ENCODE peak calls at places on chromosomes 5 and 9, in ten cellular contexts. N is H54, S is GM12891, R is uterus, M is heart left ventricle, D is IMR-90, V is adrenal gland, L is A549, G is spleen, P is stomach. O is an unnamed sample.

GRCh38 chr9:35112257-35113020 is 3.2 kb downstream of the ATOSB start:
- DNase-seq in G (no peak), L (no peak), D (peak), P (no peak), V (no peak), S (no peak), R (no peak), N (peak), M (no peak), O (peak)

GRCh38 chr5:74596930-74597329 is 43.6 kb downstream of the ENC1 start:
- DNase-seq in R (no peak), N (no peak), L (no peak), G (no peak), D (no peak), V (no peak), M (no peak), P (no peak), S (no peak), O (no peak)

GRCh38 chr9:117145081-117145480 is 269.8 kb downstream of the ASTN2 start:
- DNase-seq in N (no peak), M (no peak), L (no peak), G (no peak), P (no peak), D (no peak), V (no peak), S (no peak), R (no peak), O (no peak)

GRCh38 chr9:100690438-100690837 is 112.6 kb downstream of the CAVIN4 start:
- DNase-seq in V (no peak), D (no peak), R (no peak), G (no peak), L (no peak), S (no peak), N (no peak), M (no peak), P (no peak), O (no peak)

GRCh38 chr5:40483316-40483715 is 196.4 kb upstream of the PTGER4 start:
- DNase-seq in L (no peak), V (no peak), N (no peak), G (no peak), M (no peak), P (no peak), R (no peak), S (no peak), D (no peak), O (no peak)

GRCh38 chr5:37735649-37736347 is 104.0 kb downstream of the GDNF start:
- DNase-seq in D (peak), L (no peak), S (no peak), R (no peak), G (no peak), P (no peak), M (no peak), V (no peak), N (no peak), O (no peak)

GRCh38 chr5:90022711-90023053 is 386.9 kb downstream of the CETN3 start:
- DNase-seq in G (no peak), S (no peak), P (no peak), R (no peak), N (no peak), V (no peak), D (no peak), M (no peak), L (no peak), O (no peak)

GRCh38 chr5:168691891-168692290 is 112.7 kb upstream of the PANK3 start:
- DNase-seq in S (no peak), V (no peak), M (no peak), G (peak), L (no peak), D (no peak), P (no peak), N (no peak), R (no peak), O (no peak)

GRCh38 chr5:116456036-116456435 is 118.6 kb downstream of the SEMA6A start:
- DNase-seq in S (no peak), N (no peak), M (no peak), D (no peak), V (no peak), R (no peak), L (no peak), G (no peak), P (no peak), O (no peak)

GRCh38 chr5:315488-316209 is 5.9 kb upstream of the AHRR start:
- DNase-seq in N (no peak), R (no peak), V (no peak), M (no peak), L (no peak), P (no peak), G (no peak), S (no peak), D (no peak), O (no peak)

GRCh38 chr9:16029056-16029615 is 476.3 kb downstream of the CCDC171 start:
- DNase-seq in M (no peak), D (peak), R (no peak), G (no peak), V (no peak), S (no peak), N (no peak), P (no peak), L (no peak), O (no peak)

GRCh38 chr5:175015028-175015427 is 290.6 kb downstream of the MSX2 start:
- DNase-seq in L (peak), S (no peak), D (no peak), R (no peak), G (no peak), M (no peak), V (no peak), P (no peak), N (no peak), O (no peak)

GRCh38 chr5:124176692-124177091 is 569.7 kb downstream of the ZNF608 start:
- DNase-seq in S (no peak), N (no peak), V (no peak), P (no peak), M (no peak), R (no peak), D (no peak), L (no peak), G (no peak), O (no peak)

GRCh38 chr5:170612256-170612656 is 108.4 kb downstream of the KCNIP1 start:
- DNase-seq in G (peak), V (no peak), N (no peak), S (no peak), D (no peak), P (no peak), L (no peak), R (no peak), M (peak), O (no peak)

GRCh38 chr5:107794731-107795130 is 124.0 kb upstream of the EFNA5 start:
- DNase-seq in P (no peak), S (no peak), M (no peak), L (no peak), G (no peak), D (no peak), V (peak), R (no peak), N (no peak), O (no peak)

GRCh38 chr9:36306481-36307306 is 48.4 kb upstream of the GNE start:
- DNase-seq in G (no peak), R (no peak), N (no peak), D (peak), V (no peak), M (no peak), L (peak), P (no peak), S (no peak), O (no peak)

GRCh38 chr5:113264061-113264460 is 170.7 kb downstream of the TSSK1B start:
- DNase-seq in L (no peak), D (peak), S (no peak), R (no peak), P (no peak), M (no peak), G (no peak), N (no peak), V (no peak), O (no peak)

GRCh38 chr5:91706785-91707520 is 323.8 kb upstream of the ARRDC3 start:
- DNase-seq in V (no peak), M (no peak), D (no peak), P (no peak), G (no peak), S (no peak), R (no peak), N (no peak), L (no peak), O (no peak)

GRCh38 chr9:135602789-135603481 is 36.4 kb downstream of the GLT6D1 start:
- DNase-seq in G (peak), L (peak), R (no peak), V (peak), M (peak), D (peak), S (no peak), P (peak), N (peak), O (peak)

GRCh38 chr9:20043461-20043860 is 254.6 kb upstream of the SLC24A2 start:
- DNase-seq in G (no peak), D (no peak), R (no peak), S (no peak), M (no peak), V (no peak), P (no peak), L (no peak), N (no peak), O (no peak)

GRCh38 chr5:132714456-132715307 is 22.7 kb downstream of the KIF3A start:
- DNase-seq in D (peak), L (peak), N (no peak), V (no peak), G (no peak), P (no peak), S (no peak), R (no peak), M (no peak), O (no peak)

GRCh38 chr5:42057254-42057690 is 132.2 kb downstream of the FBXO4 start:
- DNase-seq in V (no peak), G (peak), S (peak), D (peak), L (peak), N (peak), R (no peak), P (peak), M (no peak), O (peak)

GRCh38 chr9:14692918-14693861 is at the start of gene ZDHHC21:
- DNase-seq in R (peak), L (peak), P (peak), G (peak), N (peak), S (peak), V (peak), D (peak), M (peak), O (peak)
- TF ChIP-seq POLR2A in R (peak), L (peak), P (no peak), G (no peak), N (peak), S (peak), V (no peak), D (no peak), M (peak), O (no peak)

GRCh38 chr5:1792842-1793266 is 6.8 kb downstream of the MRPL36 start:
- DNase-seq in P (peak), V (no peak), D (peak), S (peak), M (no peak), N (peak), L (no peak), R (no peak), G (peak), O (no peak)
- TF ChIP-seq POLR2A in P (no peak), V (no peak), D (no peak), S (peak), M (no peak), N (no peak), L (no peak), R (no peak), G (no peak), O (no peak)

DNA sequence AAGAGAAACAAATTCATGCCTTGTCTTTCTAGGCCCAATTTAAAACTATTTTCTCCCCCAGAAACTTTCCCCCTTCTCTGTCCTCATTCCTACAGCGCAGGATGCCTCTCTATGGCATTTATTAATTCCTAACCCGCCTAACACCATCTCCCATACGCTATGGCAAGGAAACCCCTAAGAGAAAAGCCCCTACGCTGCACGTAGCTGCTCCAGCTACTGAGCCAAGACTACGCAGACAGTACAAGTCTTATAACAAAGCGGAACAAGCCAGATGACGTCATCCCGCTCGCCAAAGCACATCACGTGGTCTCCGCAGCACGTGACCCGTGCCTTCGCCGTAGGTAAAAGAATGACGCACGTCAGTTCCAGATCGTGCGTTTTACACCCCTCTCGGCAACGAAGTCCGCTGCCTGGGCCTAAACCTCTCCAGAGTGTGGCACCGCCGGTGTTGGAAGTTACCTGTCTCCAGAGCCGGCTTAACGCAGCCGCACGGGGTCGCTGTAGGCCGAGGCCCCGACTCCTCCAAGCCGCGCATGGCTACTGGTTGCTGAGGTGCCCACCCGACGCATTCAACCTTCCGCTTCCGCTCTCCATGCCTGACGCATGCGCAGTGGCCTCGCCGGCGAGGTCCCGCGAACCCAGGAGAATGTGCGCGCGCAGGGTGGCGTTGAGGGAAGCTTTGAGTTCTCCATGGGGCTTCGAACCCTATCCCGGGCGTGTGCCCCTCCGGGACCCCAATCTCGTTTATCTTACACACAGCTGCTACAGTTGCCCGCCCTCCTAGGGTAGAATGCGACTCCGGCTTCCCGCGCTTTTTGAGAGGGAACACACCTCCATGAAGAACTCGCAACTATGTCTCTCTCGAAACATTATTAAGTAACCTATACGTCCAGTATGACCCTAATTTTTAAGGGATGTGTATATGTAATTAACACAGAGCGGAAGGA is at the start of gene TRMO:
- DNase-seq in L (peak), M (peak), P (peak), D (peak), R (peak), V (peak), N (peak), S (peak), G (peak), O (peak)
- TF ChIP-seq POLR2A in L (peak), M (peak), P (peak), D (peak), R (peak), V (peak), N (peak), S (peak), G (peak), O (peak)

DNA sequence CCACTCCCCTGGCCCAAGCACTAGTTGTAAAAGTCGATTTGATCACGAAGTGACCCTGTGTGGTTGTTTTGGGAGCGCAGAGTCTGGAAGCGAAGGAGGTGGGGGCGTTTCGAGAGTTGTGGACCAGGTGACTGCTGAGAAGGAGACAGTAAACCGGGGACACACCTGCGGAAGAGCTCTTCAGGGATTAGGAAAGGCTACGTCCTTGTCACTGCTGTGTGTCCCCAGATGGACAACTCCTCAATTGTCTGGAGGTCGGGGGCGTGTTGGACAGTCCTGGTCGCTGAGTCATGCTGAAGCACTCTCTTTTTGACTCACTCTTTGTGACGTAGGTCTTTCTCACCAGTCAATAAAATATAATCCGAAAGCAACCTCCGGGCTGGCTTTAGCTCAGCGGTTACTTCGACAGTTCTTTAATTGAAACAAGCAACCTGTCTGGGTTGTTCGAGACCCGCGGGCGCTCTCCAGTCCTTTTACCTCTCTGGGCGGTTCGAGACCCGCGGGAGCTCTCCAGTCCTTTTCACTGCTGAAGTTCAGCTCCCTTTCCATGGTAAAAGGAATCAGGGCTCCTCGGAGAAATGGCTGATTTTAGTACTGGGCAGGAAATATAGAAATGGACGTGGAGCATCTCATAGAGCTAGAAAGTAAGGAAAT is 10.8 kb downstream of the ZMAT2 start:
- DNase-seq in M (peak), N (peak), D (peak), L (peak), G (peak), R (peak), S (peak), V (peak), P (peak), O (peak)
- TF ChIP-seq POLR2A in M (peak), N (no peak), D (peak), L (peak), G (no peak), R (peak), S (peak), V (peak), P (no peak), O (peak)

GRCh38 chr9:136992819-136993369 is 672 bp downstream of the PAXX start:
- DNase-seq in N (no peak), V (no peak), S (no peak), R (no peak), L (no peak), D (no peak), M (no peak), G (peak), P (no peak), O (no peak)

GRCh38 chr9:136994180-136994884 is 2.0 kb downstream of the CLIC3 start:
- DNase-seq in G (no peak), M (no peak), D (no peak), L (no peak), R (no peak), V (no peak), N (no peak), P (no peak), S (no peak), O (peak)

GRCh38 chr9:136994885-136995224 is 1.5 kb downstream of the CLIC3 start:
- DNase-seq in L (no peak), S (no peak), R (no peak), N (no peak), V (no peak), P (no peak), G (no peak), D (no peak), M (no peak), O (peak)

GRCh38 chr9:136990233-136990911 is 1.9 kb upstream of the PAXX start:
- DNase-seq in V (no peak), S (no peak), D (no peak), P (no peak), M (no peak), G (no peak), N (no peak), L (no peak), R (no peak), O (no peak)

GRCh38 chr9:136991993-136992818 is at the start of gene PAXX:
- DNase-seq in S (peak), R (peak), N (peak), P (peak), D (peak), L (peak), G (peak), V (peak), M (peak), O (peak)
- TF ChIP-seq POLR2A in S (peak), R (peak), N (peak), P (no peak), D (no peak), L (peak), G (no peak), V (peak), M (peak), O (no peak)

DNA sequence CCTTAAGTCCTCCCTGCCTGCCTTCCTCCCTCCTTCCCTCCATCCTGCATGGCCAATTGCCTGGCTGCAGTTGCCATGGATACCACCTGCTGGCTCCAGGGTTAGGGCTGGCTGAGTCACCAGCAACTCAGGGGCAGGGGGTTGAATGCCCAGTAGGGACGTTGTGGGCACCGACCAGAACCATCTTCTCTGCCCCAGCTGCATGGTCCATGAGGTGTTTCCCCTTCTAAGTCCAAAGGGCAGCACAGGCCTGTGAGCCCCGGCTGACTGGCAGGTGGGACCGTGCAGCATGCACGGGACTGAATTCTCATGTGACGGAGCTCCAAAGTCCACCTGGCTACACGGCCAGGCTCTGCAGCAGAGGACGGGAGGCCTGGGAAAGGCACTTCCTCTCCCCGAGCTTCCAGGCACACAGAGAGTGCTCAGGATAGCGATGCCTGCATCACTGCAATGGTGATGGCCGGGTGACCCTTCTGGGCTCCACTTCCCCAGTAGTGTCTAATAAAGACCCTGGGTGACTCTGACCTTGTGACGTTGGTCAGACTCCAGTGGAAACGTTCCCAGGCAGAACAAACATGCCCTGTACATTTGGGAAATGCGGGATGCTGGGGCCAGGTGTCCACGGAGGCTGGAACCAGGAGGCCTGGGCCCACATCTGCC is 5.7 kb downstream of the ASS1 start:
- DNase-seq in S (no peak), P (peak), R (no peak), G (no peak), N (no peak), M (no peak), D (no peak), V (peak), L (no peak), O (peak)
- TF ChIP-seq POLR2A in S (no peak), P (no peak), R (no peak), G (no peak), N (no peak), M (no peak), D (no peak), V (no peak), L (no peak), O (no peak)

GRCh38 chr9:127279717-127280285 is 15.2 kb downstream of the GARNL3 start:
- DNase-seq in V (no peak), P (no peak), M (no peak), S (no peak), G (no peak), L (no peak), R (no peak), N (no peak), D (no peak), O (no peak)
- TF ChIP-seq POLR2A in V (no peak), P (no peak), M (no peak), S (no peak), G (no peak), L (no peak), R (no peak), N (no peak), D (no peak), O (no peak)

GRCh38 chr9:129990269-129991005 is 52.6 kb downstream of the FNBP1 start:
- DNase-seq in L (no peak), G (no peak), D (no peak), M (no peak), N (no peak), P (no peak), V (no peak), R (no peak), S (no peak), O (no peak)

GRCh38 chr9:129988607-129989361 is 54.2 kb downstream of the FNBP1 start:
- DNase-seq in R (no peak), D (no peak), M (no peak), G (no peak), P (no peak), L (no peak), V (no peak), S (no peak), N (no peak), O (no peak)

GRCh38 chr9:129987941-129988340 is 55.0 kb downstream of the FNBP1 start:
- DNase-seq in D (no peak), M (no peak), P (no peak), G (no peak), N (no peak), L (no peak), R (no peak), S (no peak), V (no peak), O (no peak)

GRCh38 chr9:129989362-129989708 is 53.7 kb downstream of the FNBP1 start:
- DNase-seq in N (no peak), R (no peak), G (no peak), V (no peak), M (no peak), P (no peak), L (no peak), S (no peak), D (no peak), O (no peak)

GRCh38 chr9:129989740-129990139 is 53.2 kb downstream of the FNBP1 start:
- DNase-seq in P (no peak), V (no peak), N (no peak), M (no peak), S (no peak), R (no peak), D (peak), G (no peak), L (peak), O (no peak)
- TF ChIP-seq POLR2A in P (no peak), V (no peak), N (no peak), M (no peak), S (no peak), R (no peak), D (no peak), G (no peak), L (no peak), O (no peak)

O was measured in upper lobe of left lung.